ENCODE peak calls at places on chromosomes 3 and 15, in four cellular contexts. I is AG08395, F is ELF-1, K is lower leg skin. P is an unnamed sample.

GRCh38 chr3:105402287-105402801 is 35.6 kb downstream of the ALCAM start:
- DNase-seq in I (no peak), F (peak; percentile 43), K (no peak), P (no peak)

GRCh38 chr3:129745253-129745652 is 138.8 kb upstream of the PLXND1 start:
- DNase-seq in I (no peak), F (no peak), K (no peak), P (no peak)

GRCh38 chr15:67543348-67543718 is 830 bp downstream of the MAP2K5 start:
- DNase-seq in K (no peak), F (peak; percentile 28), I (no peak), P (no peak)

GRCh38 chr3:49855662-49856061 is 702 bp downstream of the TRAIP start:
- DNase-seq in F (no peak), K (no peak), I (no peak), P (no peak)

GRCh38 chr3:45616158-45616557 is 21.6 kb downstream of the LIMD1 start:
- DNase-seq in K (no peak), F (no peak), I (no peak), P (no peak)

GRCh38 chr3:23712656-23713559 is 92.8 kb upstream of the UBE2E1 start:
- DNase-seq in K (no peak), I (peak; percentile 78), F (peak; percentile 93), P (no peak)

GRCh38 chr3:173396191-173397041 is 1.1 kb upstream of the NLGN1 start:
- DNase-seq in F (peak; percentile 32), K (peak; percentile 77), I (no peak), P (no peak)

GRCh38 chr3:34239870-34240269 is 441.4 kb downstream of the PDCD6IP start:
- DNase-seq in I (no peak), K (no peak), F (no peak), P (no peak)

GRCh38 chr3:107650788-107651187 is 128.0 kb downstream of the BBX start:
- DNase-seq in K (no peak), I (no peak), F (no peak), P (no peak)

GRCh38 chr3:187550446-187550845 is 119.7 kb downstream of the SST start:
- DNase-seq in K (no peak), F (no peak), I (peak; percentile 40), P (no peak)

GRCh38 chr3:186251948-186252619 is 110.0 kb downstream of the DGKG start:
- DNase-seq in I (no peak), K (peak; percentile 72), F (no peak), P (no peak)

GRCh38 chr3:114872588-114872987 is 274.5 kb downstream of the ZBTB20 start:
- DNase-seq in K (no peak), I (no peak), F (no peak), P (no peak)

GRCh38 chr3:143848707-143849106 is 439 bp upstream of the SLC9A9 start:
- DNase-seq in K (no peak), F (no peak), I (no peak), P (no peak)

GRCh38 chr3:172562881-172563835 is 39.9 kb upstream of the TNFSF10 start:
- DNase-seq in K (no peak), F (no peak), I (peak; percentile 54), P (no peak)

GRCh38 chr3:130679218-130679617 is 67.4 kb downstream of the PIK3R4 start:
- DNase-seq in K (no peak), I (no peak), F (no peak), P (no peak)

GRCh38 chr3:129449279-129450115 is 9.5 kb downstream of the IFT122 start:
- DNase-seq in I (no peak), F (no peak), K (no peak), P (no peak)

GRCh38 chr15:29821416-29822099 is 710 bp downstream of the TJP1 start:
- DNase-seq in F (peak; percentile 91), K (peak; percentile 92), I (peak; percentile 75), P (no peak)

GRCh38 chr3:18066899-18067582 is 324.6 kb upstream of the TBC1D5 start:
- DNase-seq in F (no peak), I (no peak), K (no peak), P (no peak)

GRCh38 chr15:92714071-92714456 is 58.5 kb upstream of the FAM174B start:
- DNase-seq in K (peak; percentile 85), I (peak; percentile 55), F (peak; percentile 71), P (no peak)

GRCh38 chr3:99366663-99367429 is 271.5 kb upstream of the COL8A1 start:
- DNase-seq in K (no peak), F (peak; percentile 19), I (no peak), P (no peak)

GRCh38 chr15:58361291-58361759 is 70.5 kb upstream of the LIPC start:
- DNase-seq in F (no peak), I (peak; percentile 88), K (no peak), P (no peak)

GRCh38 chr3:141851411-141851810 is 25.0 kb upstream of the ATP1B3 start:
- DNase-seq in K (no peak), I (no peak), F (no peak), P (no peak)

GRCh38 chr3:74590620-74591262 is 23.7 kb downstream of the CNTN3 start:
- DNase-seq in I (no peak), K (no peak), F (no peak), P (no peak)

GRCh38 chr15:95733931-95734330 is 596.6 kb upstream of the NR2F2 start:
- DNase-seq in I (no peak), K (no peak), F (no peak), P (no peak)

GRCh38 chr3:41274944-41275668 is 75.8 kb downstream of the CTNNB1 start:
- DNase-seq in I (peak; percentile 81), K (no peak), F (no peak), P (no peak)

GRCh38 chr3:145681132-145681531 is 479.9 kb downstream of the PLOD2 start:
- DNase-seq in F (no peak), K (no peak), I (no peak), P (no peak)

GRCh38 chr3:161268601-161269000 is 47.5 kb downstream of the NMD3 start:
- DNase-seq in F (peak; percentile 36), I (no peak), K (no peak), P (no peak)

GRCh38 chr3:53704363-53704725 is 141.9 kb downstream of the CHDH start:
- DNase-seq in I (no peak), K (peak; percentile 48), F (no peak), P (no peak)

GRCh38 chr3:71133874-71134273 is 449.7 kb downstream of the FOXP1 start:
- DNase-seq in F (no peak), I (no peak), K (no peak), P (no peak)

GRCh38 chr3:27910456-27910855 is 188.3 kb upstream of the EOMES start:
- DNase-seq in I (peak; percentile 17), K (no peak), F (no peak), P (no peak)

GRCh38 chr15:27045796-27046195 is 74.8 kb downstream of the GABRG3 start:
- DNase-seq in K (no peak), I (no peak), F (no peak), P (no peak)

GRCh38 chr3:120838441-120839091 is 69.4 kb upstream of the STXBP5L start:
- DNase-seq in I (no peak), K (no peak), F (no peak), P (no peak)

P was measured in esophagus squamous epithelium.